ENCODE peak calls at places on chromosomes 6 and 20, in ten cellular contexts. E is tibial artery; G is CD8-positive, alpha-beta T cell; F is fibroblast of lung; B is upper lobe of left lung; T is PC-9; Y is ovary; A is lung; W is endodermal cell; Q is PC-3. C is an unnamed sample.
A peak's percentile ranks its signal among the peaks of the same experiment; 100 is the strongest.

GRCh38 chr6:130366011-130366963 is at the start of gene TMEM200A:
- DNase-seq in Q (no peak), G (peak; percentile 32), E (peak; percentile 63), F (peak; percentile 79), T (no peak), A (no peak), Y (peak; percentile 71), W (peak; percentile 87), B (no peak), C (peak; percentile 7)

GRCh38 chr6:32968770-32969684 is 633 bp downstream of the BRD2 start:
- DNase-seq in Q (peak; percentile 73), W (peak; percentile 95), Y (peak; percentile 85), T (peak; percentile 80), B (peak; percentile 74), A (peak; percentile 79), G (peak; percentile 58), E (peak; percentile 83), F (peak; percentile 89), C (peak; percentile 53)

GRCh38 chr6:158111987-158112386 is 56.1 kb downstream of the SERAC1 start:
- DNase-seq in Y (no peak), B (no peak), T (no peak), E (no peak), W (no peak), Q (no peak), G (no peak), F (no peak), A (no peak), C (no peak)

GRCh38 chr20:354298-354977 is 7.5 kb downstream of the NRSN2 start:
- DNase-seq in E (peak; percentile 80), Q (peak; percentile 93), T (peak; percentile 80), Y (peak; percentile 79), B (peak; percentile 81), A (peak; percentile 79), W (peak; percentile 93), F (peak; percentile 80), G (peak; percentile 80), C (peak; percentile 83)

GRCh38 chr6:19399406-19399805 is 437.8 kb upstream of the ID4 start:
- DNase-seq in B (no peak), F (peak; percentile 53), E (no peak), Y (peak; percentile 24), T (no peak), Q (no peak), A (no peak), W (no peak), G (no peak), C (no peak)

GRCh38 chr6:110486756-110487155 is 10.3 kb upstream of the SLC22A16 start:
- DNase-seq in E (no peak), F (no peak), T (no peak), B (no peak), G (no peak), Y (no peak), Q (no peak), W (peak; percentile 35), A (no peak), C (no peak)

GRCh38 chr6:156729248-156729647 is 47.9 kb upstream of the ARID1B start:
- DNase-seq in F (peak; percentile 58), Y (no peak), Q (peak; percentile 75), E (no peak), W (no peak), T (peak; percentile 9), A (no peak), B (no peak), G (no peak), C (no peak)

GRCh38 chr6:72811971-72812421 is 190.1 kb downstream of the KCNQ5 start:
- DNase-seq in T (no peak), G (no peak), E (no peak), W (peak; percentile 74), B (no peak), Y (no peak), A (no peak), Q (peak; percentile 80), F (no peak), C (no peak)

GRCh38 chr20:35598899-35599775 is 16.5 kb upstream of the SPAG4 start:
- DNase-seq in Y (no peak), Q (no peak), W (no peak), A (no peak), T (no peak), F (no peak), E (peak; percentile 53), B (peak; percentile 52), G (no peak), C (no peak)

GRCh38 chr20:4989570-4989969 is 11.7 kb downstream of the SLC23A2 start:
- DNase-seq in Q (no peak), B (no peak), T (no peak), F (no peak), Y (no peak), A (no peak), W (no peak), G (no peak), E (no peak), C (no peak)

GRCh38 chr20:9617940-9618339 is 103.5 kb downstream of the LAMP5 start:
- DNase-seq in A (peak; percentile 33), F (peak; percentile 48), E (no peak), G (no peak), Y (no peak), T (peak; percentile 38), Q (peak; percentile 89), B (peak; percentile 51), W (peak; percentile 67), C (no peak)

GRCh38 chr6:134651519-134651918 is 298.4 kb downstream of the ALDH8A1 start:
- DNase-seq in Y (no peak), A (no peak), Q (no peak), G (no peak), T (no peak), B (no peak), F (no peak), W (no peak), E (no peak), C (no peak)

GRCh38 chr6:91659881-91660280 is 1073.0 kb upstream of the MAP3K7 start:
- DNase-seq in B (no peak), T (no peak), E (no peak), Q (no peak), Y (no peak), A (no peak), F (no peak), W (no peak), G (no peak), C (no peak)

GRCh38 chr6:169070506-169071176 is 183.0 kb downstream of the THBS2 start:
- DNase-seq in B (peak; percentile 45), A (peak; percentile 41), W (no peak), Q (peak; percentile 93), F (peak; percentile 100), E (peak; percentile 98), T (peak; percentile 37), G (no peak), Y (peak; percentile 84), C (no peak)

DNA sequence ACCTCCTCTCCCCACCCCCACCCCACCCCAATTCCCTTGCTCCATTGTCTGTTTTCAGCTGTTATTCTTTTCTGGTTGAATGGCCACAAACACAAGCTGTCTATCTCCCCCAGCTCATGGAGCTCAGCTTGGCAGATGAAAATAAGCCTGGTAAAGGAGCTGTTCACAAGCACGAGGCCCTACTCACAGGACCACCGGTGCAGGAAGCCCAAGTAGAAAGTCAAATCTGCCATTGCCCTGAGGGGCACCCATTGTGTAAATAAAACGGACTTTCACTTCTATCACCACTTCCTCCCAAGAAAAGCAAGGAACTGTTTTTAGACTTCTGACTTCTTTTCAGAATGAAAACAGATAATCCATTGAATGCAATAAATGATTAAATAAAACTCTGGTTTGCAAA is 27.8 kb downstream of the RIPOR2 start:
- DNase-seq in G (no peak), Y (no peak), Q (no peak), E (no peak), A (no peak), W (no peak), B (no peak), F (no peak), T (no peak), C (no peak)
- H3K4me1 ChIP-seq in G (peaks cover 91% of the 10 kb centered on the region), Y (no peaks in the 10 kb centered on the region), Q (peaks cover 36% of the 10 kb centered on the region), E (no peaks in the 10 kb centered on the region), A (peaks cover 11% of the 10 kb centered on the region), W (peaks cover 8% of the 10 kb centered on the region), B (peaks cover 27% of the 10 kb centered on the region), F (peaks cover 6% of the 10 kb centered on the region), T (peaks cover 15% of the 10 kb centered on the region), C (peaks cover 89% of the 10 kb centered on the region)

DNA sequence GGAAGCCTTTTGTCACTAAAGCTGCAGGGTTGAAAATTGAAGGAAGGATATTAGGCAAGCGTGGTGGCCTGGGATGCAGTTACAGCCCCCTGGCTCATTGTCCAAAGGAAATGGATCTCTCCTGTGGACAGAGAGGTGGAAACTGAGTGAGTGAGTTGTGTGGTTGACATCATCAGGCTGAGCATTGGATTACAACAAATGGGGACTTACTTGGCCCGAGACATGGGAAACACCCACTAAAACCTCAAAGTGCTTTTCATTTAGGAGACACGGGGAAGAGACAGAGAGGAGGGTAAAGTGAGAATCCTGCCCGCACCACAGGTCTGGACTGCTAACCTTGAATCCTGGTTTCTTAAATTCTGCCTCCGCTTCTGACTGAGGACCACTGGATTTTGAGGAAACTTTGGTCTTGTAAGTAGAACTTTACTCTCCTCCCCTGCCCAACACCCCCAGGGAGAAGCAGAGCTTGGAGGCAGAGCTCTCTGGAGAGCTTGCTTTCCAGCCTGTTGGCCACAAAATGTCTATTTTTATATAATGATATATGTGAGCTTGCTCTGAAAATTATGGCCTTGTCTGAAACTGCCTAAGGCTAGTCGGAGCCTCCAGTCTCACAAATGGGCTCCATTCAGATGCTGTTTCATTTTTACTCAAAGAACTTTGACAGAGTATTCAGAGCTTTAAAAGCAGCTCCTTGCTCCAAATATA is at the start of gene PKIG:
- DNase-seq in A (no peak), W (no peak), T (no peak), E (no peak), G (no peak), Q (no peak), Y (peak; percentile 53), F (peak; percentile 88), B (no peak), C (no peak)
- H3K27ac ChIP-seq in A (peak within 1 kb of the TSS; percentile 93), W (peak within 1 kb of the TSS; percentile 25), T (no peak within 1 kb of the TSS), E (peak within 1 kb of the TSS; percentile 83), G (no peak within 1 kb of the TSS), Q (no peak within 1 kb of the TSS), Y (peak within 1 kb of the TSS; percentile 65), F (peak within 1 kb of the TSS; percentile 84), B (peak within 1 kb of the TSS; percentile 81), C (no peak within 1 kb of the TSS)

DNA sequence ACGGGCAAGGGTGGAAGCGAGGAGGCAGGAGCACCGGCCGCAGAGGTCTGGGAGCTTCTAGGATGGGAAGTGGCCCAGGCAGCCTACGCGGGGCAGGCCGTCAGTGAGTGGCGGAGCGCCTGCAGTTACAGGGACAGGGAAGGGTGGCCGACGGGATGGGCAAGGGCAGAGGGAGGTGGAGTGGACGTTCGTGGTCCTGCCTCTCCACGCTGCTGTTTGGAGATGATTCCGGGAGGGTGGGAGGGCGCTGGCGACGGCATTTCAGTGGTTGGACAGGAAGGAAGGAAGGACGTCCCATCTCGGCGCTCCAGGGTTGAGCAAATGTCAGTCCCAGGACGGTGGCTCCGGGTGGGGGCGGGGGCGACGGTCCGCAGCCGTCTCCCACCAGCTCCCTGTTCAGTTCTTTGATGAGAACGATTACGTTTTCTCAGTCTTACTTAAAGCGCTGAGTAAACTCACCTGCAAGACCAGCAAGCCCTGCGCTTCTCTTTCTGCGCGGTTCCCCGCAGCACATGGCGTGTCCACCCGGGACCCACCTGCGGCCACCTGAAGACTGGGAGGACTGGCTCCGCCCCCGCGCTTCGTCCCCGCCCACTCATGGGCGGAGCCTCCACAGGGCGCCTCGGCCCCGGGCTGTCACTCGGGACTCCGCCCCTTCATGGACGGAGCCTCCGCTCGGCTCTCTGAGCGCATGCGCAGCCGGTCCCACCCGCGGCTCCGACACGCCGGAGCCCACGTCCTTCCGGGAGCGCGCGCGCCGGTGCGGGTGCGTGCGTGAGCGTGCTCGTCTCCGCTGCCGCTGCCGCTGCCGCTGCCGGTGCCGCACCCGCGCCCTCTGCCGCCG is at the start of gene DNAJC5:
- DNase-seq in Q (peak; percentile 98), G (peak; percentile 95), E (peak; percentile 97), A (peak; percentile 94), B (peak; percentile 97), F (peak; percentile 91), T (peak; percentile 98), W (peak; percentile 98), Y (peak; percentile 95), C (peak; percentile 97)
- H3K4me1 ChIP-seq in Q (peaks cover 26% of the 10 kb centered on the region), G (peaks cover 41% of the 10 kb centered on the region), E (no peaks in the 10 kb centered on the region), A (peaks cover 12% of the 10 kb centered on the region), B (peaks cover 37% of the 10 kb centered on the region), F (peaks cover 4% of the 10 kb centered on the region), T (peaks cover 40% of the 10 kb centered on the region), W (peaks cover 7% of the 10 kb centered on the region), Y (peaks cover 10% of the 10 kb centered on the region), C (peaks cover 21% of the 10 kb centered on the region)

GRCh38 chr6:117449549-117450439 is 24.1 kb upstream of the ROS1 start:
- DNase-seq in Y (peak; percentile 65), A (peak; percentile 54), F (peak; percentile 88), Q (peak; percentile 77), E (no peak), W (peak; percentile 85), B (peak; percentile 33), G (peak; percentile 61), T (peak; percentile 40), C (peak; percentile 66)
- H3K27ac ChIP-seq in Y (no peak overlapping the region), A (no peak overlapping the region), F (peak overlapping the region; percentile 6), Q (peak overlapping the region; percentile 79), E (no peak overlapping the region), W (no peak overlapping the region), B (peak overlapping the region; percentile 47), G (no peak overlapping the region), T (peak overlapping the region; percentile 49), C (no peak overlapping the region)